ENCODE peak calls at places on chromosomes 12 and 14, in four cellular contexts. One of them, this sample, is unnamed.

GRCh38 chr12:57840701-57841100 is 5.8 kb downstream of the CTDSP2 start:
- DNase-seq in kidney tubule cell: no peak
- DNase-seq in memory B cell: no peak
- DNase-seq in NCI-H2029 treated with DMSO at 0.1 percent for 48 hours: peak
- DNase-seq in this sample: no peak

GRCh38 chr14:74910556-74910955 is 12.5 kb downstream of the RPS6KL1 start:
- DNase-seq in kidney tubule cell: no peak
- DNase-seq in memory B cell: no peak
- DNase-seq in NCI-H2029 treated with DMSO at 0.1 percent for 48 hours: no peak
- DNase-seq in this sample: no peak

GRCh38 chr14:90726656-90727055 is 89.6 kb downstream of the TTC7B start:
- DNase-seq in kidney tubule cell: peak
- DNase-seq in memory B cell: no peak
- DNase-seq in NCI-H2029 treated with DMSO at 0.1 percent for 48 hours: no peak
- DNase-seq in this sample: peak

GRCh38 chr14:50649691-50650090 is 18.4 kb downstream of the SAV1 start:
- DNase-seq in kidney tubule cell: no peak
- DNase-seq in memory B cell: no peak
- DNase-seq in NCI-H2029 treated with DMSO at 0.1 percent for 48 hours: no peak
- DNase-seq in this sample: no peak

GRCh38 chr12:110689601-110690430 is 901 bp upstream of the HVCN1 start:
- DNase-seq in kidney tubule cell: no peak
- DNase-seq in memory B cell: peak
- DNase-seq in NCI-H2029 treated with DMSO at 0.1 percent for 48 hours: no peak
- DNase-seq in this sample: no peak

GRCh38 chr12:30422844-30423243 is 272.8 kb downstream of the IPO8 start:
- DNase-seq in kidney tubule cell: no peak
- DNase-seq in memory B cell: no peak
- DNase-seq in NCI-H2029 treated with DMSO at 0.1 percent for 48 hours: no peak
- DNase-seq in this sample: no peak

GRCh38 chr12:50390284-50390683 is 6.1 kb downstream of the FAM186A start:
- DNase-seq in kidney tubule cell: peak
- DNase-seq in memory B cell: no peak
- DNase-seq in NCI-H2029 treated with DMSO at 0.1 percent for 48 hours: no peak
- DNase-seq in this sample: no peak

GRCh38 chr14:60839657-60840056 is 105.1 kb downstream of the MNAT1 start:
- DNase-seq in kidney tubule cell: no peak
- DNase-seq in memory B cell: no peak
- DNase-seq in NCI-H2029 treated with DMSO at 0.1 percent for 48 hours: no peak
- DNase-seq in this sample: no peak